ENCODE peak calls at places on chromosomes 3 and 15, in ten cellular contexts. S is NCI-H345; P is A549; K is CD8-positive, alpha-beta memory T cell; F is activated CD4-positive, alpha-beta T cell treated with anti-CD3 and anti-CD28 coated beads, Interleukin-2, amount 50 U/mL, for 4 hours; X is Calu3; Y is body of pancreas; G is thyroid gland; R is AG09319; L is heart right ventricle. U is an unnamed sample.

GRCh38 chr15:68045289-68046265 is 8.5 kb upstream of the PIAS1 start:
- DNase-seq in Y (no peak), P (no peak), R (no peak), G (no peak), S (no peak), L (no peak), X (no peak), K (no peak), F (no peak), U (no peak)

GRCh38 chr3:66195347-66195783 is 25.4 kb upstream of the SLC25A26 start:
- DNase-seq in G (peak), Y (peak), L (peak), S (no peak), K (no peak), R (peak), P (no peak), F (no peak), X (peak), U (peak)

GRCh38 chr15:80834906-80835305 is 55.7 kb downstream of the CEMIP start:
- DNase-seq in L (no peak), F (no peak), G (no peak), R (no peak), S (no peak), X (no peak), K (no peak), P (no peak), Y (no peak), U (no peak)

GRCh38 chr15:92745845-92746271 is 90.3 kb upstream of the FAM174B start:
- DNase-seq in G (no peak), F (no peak), R (no peak), Y (peak), P (no peak), S (no peak), K (no peak), L (no peak), X (no peak), U (no peak)

GRCh38 chr3:46733026-46733800 is 15.5 kb upstream of the PRSS50 start:
- DNase-seq in P (no peak), L (peak), K (no peak), G (no peak), Y (no peak), F (no peak), R (no peak), X (no peak), S (no peak), U (no peak)

GRCh38 chr15:50764331-50765201 is 940 bp downstream of the SPPL2A start:
- DNase-seq in F (peak), R (no peak), G (no peak), K (peak), L (no peak), X (no peak), P (no peak), S (no peak), Y (no peak), U (no peak)

GRCh38 chr3:53003320-53003719 is 42.6 kb downstream of the SFMBT1 start:
- DNase-seq in Y (no peak), K (no peak), F (no peak), P (no peak), X (no peak), G (no peak), R (no peak), S (no peak), L (no peak), U (no peak)

GRCh38 chr3:107710851-107711250 is 188.1 kb downstream of the BBX start:
- DNase-seq in K (no peak), L (peak), R (no peak), X (no peak), S (no peak), G (peak), F (no peak), Y (peak), P (peak), U (no peak)

GRCh38 chr3:32469151-32469874 is 33.3 kb downstream of the CMTM6 start:
- DNase-seq in F (no peak), G (no peak), S (no peak), X (peak), P (no peak), K (no peak), Y (no peak), R (no peak), L (no peak), U (no peak)

GRCh38 chr15:53447053-53447574 is 312.3 kb downstream of the WDR72 start:
- DNase-seq in S (no peak), G (no peak), X (no peak), Y (peak), P (no peak), R (no peak), F (no peak), K (no peak), L (no peak), U (no peak)

GRCh38 chr3:129461022-129461421 is 21.0 kb downstream of the IFT122 start:
- DNase-seq in L (no peak), S (no peak), F (no peak), R (no peak), P (no peak), K (no peak), Y (no peak), X (no peak), G (no peak), U (no peak)

GRCh38 chr3:13076255-13076654 is 3.0 kb upstream of the IQSEC1 start:
- DNase-seq in K (no peak), P (no peak), R (no peak), L (no peak), X (no peak), F (no peak), Y (no peak), S (no peak), G (no peak), U (no peak)

GRCh38 chr3:186815490-186815889 is 9.2 kb upstream of the RFC4 start:
- DNase-seq in K (no peak), F (no peak), P (peak), R (no peak), X (no peak), G (no peak), L (no peak), Y (no peak), S (no peak), U (no peak)

GRCh38 chr15:71334874-71335273 is 219.6 kb downstream of the THSD4 start:
- DNase-seq in S (no peak), P (no peak), K (no peak), Y (no peak), G (no peak), F (no peak), X (no peak), L (no peak), R (no peak), U (no peak)

GRCh38 chr3:3799173-3800075 is at the start of gene LRRN1:
- DNase-seq in F (no peak), G (peak), S (peak), R (no peak), L (peak), K (peak), X (peak), P (peak), Y (peak), U (peak)

GRCh38 chr3:42686832-42687650 is 1.7 kb downstream of the KLHL40 start:
- DNase-seq in X (no peak), K (no peak), P (no peak), R (no peak), Y (no peak), L (no peak), G (no peak), F (no peak), S (no peak), U (no peak)

GRCh38 chr3:132421832-132422231 is 4.5 kb downstream of the DNAJC13 start:
- DNase-seq in G (no peak), L (no peak), R (no peak), Y (no peak), K (no peak), P (no peak), X (no peak), S (no peak), F (no peak), U (no peak)

GRCh38 chr3:195563317-195563716 is 20.2 kb upstream of the PPP1R2 start:
- DNase-seq in K (no peak), G (no peak), L (no peak), P (no peak), F (no peak), S (no peak), R (no peak), Y (no peak), X (no peak), U (no peak)

GRCh38 chr3:10192953-10193691 is 28.4 kb downstream of the IRAK2 start:
- DNase-seq in S (no peak), X (no peak), G (peak), P (peak), L (no peak), F (peak), Y (peak), R (peak), K (peak), U (peak)

GRCh38 chr3:7203969-7204847 is 343.3 kb downstream of the GRM7 start:
- DNase-seq in R (no peak), X (no peak), F (no peak), G (no peak), P (no peak), L (no peak), Y (no peak), S (no peak), K (no peak), U (no peak)

GRCh38 chr3:73685061-73685460 is 60.3 kb upstream of the PDZRN3 start:
- DNase-seq in F (no peak), L (no peak), S (peak), K (no peak), G (no peak), X (no peak), Y (no peak), P (no peak), R (no peak), U (no peak)

GRCh38 chr3:64000446-64001055 is 22.7 kb downstream of the PSMD6 start:
- DNase-seq in F (no peak), K (no peak), G (no peak), X (no peak), R (no peak), S (no peak), Y (no peak), L (no peak), P (no peak), U (no peak)

GRCh38 chr3:165206454-165207266 is 10.5 kb upstream of the SLITRK3 start:
- DNase-seq in K (no peak), F (no peak), P (peak), X (peak), L (peak), R (peak), S (peak), G (peak), Y (peak), U (peak)

GRCh38 chr3:32428092-32429068 is 36.7 kb downstream of the CMTM7 start:
- DNase-seq in X (no peak), K (peak), L (no peak), Y (no peak), F (no peak), S (no peak), G (no peak), R (no peak), P (no peak), U (peak)

GRCh38 chr15:74787251-74788041 is 5.6 kb downstream of the CSK start:
- DNase-seq in Y (peak), S (no peak), L (no peak), K (peak), X (peak), G (no peak), F (peak), P (peak), R (no peak), U (peak)

GRCh38 chr15:66946578-66947164 is 118.7 kb upstream of the SMAD3 start:
- DNase-seq in F (peak), Y (peak), K (peak), S (peak), P (peak), G (peak), X (peak), L (peak), R (peak), U (peak)

GRCh38 chr15:81278306-81279029 is 45.5 kb downstream of the STARD5 start:
- DNase-seq in X (no peak), F (no peak), K (no peak), R (no peak), S (no peak), Y (no peak), P (no peak), L (no peak), G (no peak), U (no peak)

GRCh38 chr3:138399766-138400165 is 34.6 kb upstream of the ESYT3 start:
- DNase-seq in P (no peak), F (no peak), G (no peak), R (no peak), K (no peak), S (no peak), L (no peak), Y (no peak), X (no peak), U (no peak)

GRCh38 chr3:9194509-9195184 is 54.8 kb downstream of the SRGAP3 start:
- DNase-seq in P (no peak), X (no peak), S (peak), K (no peak), L (no peak), Y (no peak), R (no peak), F (no peak), G (no peak), U (peak)

GRCh38 chr15:60751985-60752952 is 273.3 kb upstream of the ICE2 start:
- DNase-seq in G (peak), S (no peak), P (no peak), F (no peak), K (no peak), L (peak), X (no peak), R (peak), Y (peak), U (peak)

GRCh38 chr15:74432271-74432967 is 1.3 kb downstream of the SEMA7A start:
- DNase-seq in F (no peak), G (no peak), R (no peak), X (no peak), Y (no peak), P (no peak), L (no peak), S (no peak), K (no peak), U (no peak)